ENCODE peak calls at places on chromosomes 6 and 20, in six cellular contexts. Y is A549, U is endothelial cell of umbilical vein, I is GM12878, B is NB4, F is HepG2. V is an unnamed sample.

GRCh38 chr20:45342863-45343444 is 5.3 kb downstream of the SDC4 start:
- DNase-seq in I (no peak), F (no peak), B (no peak), U (no peak), Y (no peak), V (no peak)

GRCh38 chr6:56807335-56807991 is 147.4 kb upstream of the BEND6 start:
- DNase-seq in I (no peak), Y (no peak), F (no peak), B (no peak), U (no peak), V (no peak)

GRCh38 chr6:82080767-82081166 is 166.8 kb downstream of the IBTK start:
- DNase-seq in U (no peak), B (no peak), F (no peak), I (no peak), Y (no peak), V (no peak)

GRCh38 chr6:134316733-134317431 is 1.0 kb downstream of the SGK1 start:
- DNase-seq in B (no peak), F (no peak), I (no peak), U (no peak), Y (no peak), V (no peak)

GRCh38 chr6:30350519-30350918 is 5.6 kb downstream of the RPP21 start:
- DNase-seq in U (no peak), F (no peak), I (no peak), B (no peak), Y (no peak), V (no peak)

GRCh38 chr6:113411006-113411405 is 446.1 kb upstream of the MARCKS start:
- DNase-seq in U (no peak), B (peak; percentile 17), Y (peak; percentile 51), I (no peak), F (peak; percentile 35), V (no peak)

GRCh38 chr6:41599836-41600445 is 38.3 kb upstream of the MDFI start:
- DNase-seq in Y (no peak), F (no peak), B (no peak), I (no peak), U (no peak), V (no peak)

GRCh38 chr20:36214684-36215256 is 21.5 kb upstream of the AAR2 start:
- DNase-seq in I (no peak), Y (peak; percentile 46), B (peak; percentile 62), U (peak; percentile 19), F (peak; percentile 54), V (peak; percentile 59)

GRCh38 chr6:158894192-158894591 is 75.0 kb upstream of the EZR start:
- DNase-seq in Y (peak; percentile 91), U (peak; percentile 5), B (no peak), I (no peak), F (no peak), V (no peak)

GRCh38 chr20:19540401-19540800 is 217.7 kb upstream of the RIN2 start:
- DNase-seq in B (no peak), I (no peak), U (no peak), Y (no peak), F (no peak), V (no peak)

GRCh38 chr6:3593161-3593560 is 136.3 kb upstream of the SLC22A23 start:
- DNase-seq in F (no peak), I (no peak), U (no peak), Y (no peak), B (no peak), V (no peak)

GRCh38 chr6:35831257-35832007 is 26.3 kb downstream of the LHFPL5 start:
- DNase-seq in B (no peak), I (no peak), Y (no peak), U (no peak), F (peak; percentile 33), V (no peak)

GRCh38 chr20:22371843-22372242 is 212.5 kb downstream of the FOXA2 start:
- DNase-seq in I (peak; percentile 46), F (no peak), U (no peak), Y (no peak), B (peak; percentile 67), V (no peak)

GRCh38 chr6:19845271-19846046 is 8.3 kb downstream of the ID4 start:
- DNase-seq in Y (no peak), U (no peak), I (no peak), F (no peak), B (no peak), V (no peak)

GRCh38 chr20:20360464-20360863 is 7.4 kb upstream of the INSM1 start:
- DNase-seq in Y (peak; percentile 61), F (peak; percentile 67), U (peak; percentile 69), I (no peak), B (peak; percentile 70), V (peak; percentile 48)

GRCh38 chr6:108002365-108003221 is 44.6 kb upstream of the SEC63 start:
- DNase-seq in B (no peak), U (peak; percentile 26), Y (peak; percentile 75), F (peak; percentile 98), I (no peak), V (no peak)

GRCh38 chr6:29129326-29130012 is 21.6 kb downstream of the OR2J3 start:
- DNase-seq in B (no peak), I (no peak), U (no peak), F (no peak), Y (no peak), V (no peak)

GRCh38 chr6:78952362-78952761 is 85.0 kb downstream of the IRAK1BP1 start:
- DNase-seq in I (no peak), B (no peak), Y (no peak), F (no peak), U (no peak), V (no peak)

GRCh38 chr6:143543435-143543834 is 31.9 kb upstream of the FUCA2 start:
- DNase-seq in Y (no peak), F (no peak), U (no peak), I (no peak), B (no peak), V (no peak)

GRCh38 chr6:71403422-71404134 is 115.0 kb downstream of the OGFRL1 start:
- DNase-seq in Y (no peak), B (no peak), F (no peak), I (no peak), U (peak; percentile 55), V (no peak)

GRCh38 chr20:15836634-15837033 is 736.6 kb downstream of the KIF16B start:
- DNase-seq in I (no peak), Y (no peak), U (no peak), F (no peak), B (no peak), V (no peak)

GRCh38 chr6:133241901-133242760 is 974 bp downstream of the EYA4 start:
- DNase-seq in U (peak; percentile 12), Y (peak; percentile 54), B (no peak), F (no peak), I (no peak), V (no peak)

GRCh38 chr6:72524011-72524645 is 97.7 kb upstream of the KCNQ5 start:
- DNase-seq in F (no peak), Y (no peak), I (no peak), B (no peak), U (no peak), V (no peak)

GRCh38 chr6:125753218-125753936 is 3.9 kb downstream of the HEY2 start:
- DNase-seq in U (peak; percentile 58), B (peak; percentile 45), F (peak; percentile 33), Y (peak; percentile 39), I (no peak), V (peak; percentile 36)

GRCh38 chr20:35947489-35947888 is 6.8 kb downstream of the SCAND1 start:
- DNase-seq in U (peak; percentile 14), F (peak; percentile 69), I (no peak), B (peak; percentile 67), Y (peak; percentile 68), V (no peak)

GRCh38 chr20:916125-916799 is at the start of gene ANGPT4:
- DNase-seq in I (no peak), U (no peak), B (peak; percentile 22), Y (no peak), F (no peak), V (no peak)

GRCh38 chr6:103570431-103570830 is 1289.3 kb downstream of the HACE1 start:
- DNase-seq in U (no peak), F (no peak), Y (no peak), B (no peak), I (no peak), V (no peak)

GRCh38 chr6:132344811-132345210 is 56.5 kb downstream of the MOXD1 start:
- DNase-seq in I (no peak), B (no peak), U (no peak), F (no peak), Y (no peak), V (no peak)

GRCh38 chr6:134593887-134594286 is 276.0 kb upstream of the SGK1 start:
- DNase-seq in I (no peak), Y (no peak), F (no peak), B (peak; percentile 23), U (no peak), V (no peak)

GRCh38 chr6:19833947-19834346 is 3.2 kb upstream of the ID4 start:
- DNase-seq in B (no peak), Y (no peak), F (peak; percentile 75), U (no peak), I (no peak), V (no peak)

DNA sequence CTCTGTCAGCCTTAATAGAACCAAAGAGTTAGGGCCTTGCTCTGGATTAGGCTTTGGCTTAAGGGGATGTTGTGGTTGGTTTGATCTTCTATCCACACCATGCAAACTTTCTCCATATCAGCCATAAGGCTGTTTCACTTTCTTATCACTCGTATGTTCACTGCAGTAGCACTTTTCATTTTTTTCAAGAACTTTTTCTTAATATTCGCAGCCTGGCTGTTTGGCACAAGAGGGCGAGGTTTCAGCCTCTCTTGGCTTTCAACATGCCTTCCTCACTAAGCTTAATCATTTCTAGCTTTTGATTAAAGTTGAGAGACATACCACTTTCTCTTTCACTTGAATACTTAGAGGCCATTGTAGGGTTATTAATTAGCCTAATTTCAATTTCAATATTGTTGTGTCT is 193.1 kb downstream of the NRN1 start:
- DNase-seq in U (no peak), F (no peak), I (peak; percentile 34), B (no peak), Y (no peak), V (no peak)
- TF ChIP-seq MYC in U (no peak), F (no peak), I (no peak), B (no peak), Y (no peak), V (no peak)

GRCh38 chr6:83226517-83226916 is 33.4 kb downstream of the RWDD2A start:
- DNase-seq in B (no peak), U (peak; percentile 46), Y (no peak), I (no peak), F (no peak), V (no peak)

GRCh38 chr6:83231146-83231545 is 38.0 kb downstream of the RWDD2A start:
- DNase-seq in B (no peak), Y (no peak), I (no peak), U (no peak), F (no peak), V (no peak)
- TF ChIP-seq MYC in B (no peak), Y (no peak), I (no peak), U (no peak), F (no peak), V (no peak)

GRCh38 chr20:24697411-24697810 is 228.0 kb downstream of the SYNDIG1 start:
- DNase-seq in B (no peak), U (no peak), Y (no peak), F (no peak), I (no peak), V (no peak)
- TF ChIP-seq MYC in B (no peak), U (no peak), Y (no peak), F (no peak), I (no peak), V (no peak)

DNA sequence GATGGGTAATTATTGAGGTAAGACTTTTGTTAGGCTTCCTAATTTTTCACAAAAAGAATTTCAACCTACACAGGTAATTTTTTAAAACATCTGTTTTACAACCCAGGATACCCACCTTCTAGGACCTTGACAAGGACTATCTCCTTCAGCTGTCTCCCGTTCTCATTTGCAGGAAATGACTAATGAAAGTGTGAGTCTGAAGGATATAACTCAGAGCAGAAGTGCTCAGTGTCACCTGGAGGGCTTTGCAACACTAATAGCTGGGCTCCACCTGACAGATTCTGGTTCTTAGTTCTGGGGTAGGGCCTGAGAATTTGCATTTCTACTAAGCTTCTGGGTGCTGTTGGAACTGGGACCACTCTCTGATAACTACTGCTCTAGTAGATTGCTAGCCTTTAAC is 30.5 kb downstream of the AK9 start:
- DNase-seq in U (no peak), F (no peak), B (no peak), Y (no peak), I (no peak), V (no peak)
- TF ChIP-seq MYC in U (no peak), F (no peak), B (no peak), Y (no peak), I (no peak), V (no peak)